ENCODE peak calls at places on chromosomes 13 and 19, in seven cellular contexts. E is hypothalamus; Q is activated CD4-positive, alpha-beta T cell treated with anti-CD3 and anti-CD28 coated beads, Interleukin-2, amount 10 ng/mL, durations not matched to agents 7 days and 5 days; S is AG09309; M is AG08396; W is AG08395; B is sciatic nerve. O is an unnamed sample.

GRCh38 chr13:113579686-113580085 is 4.9 kb upstream of the TFDP1 start:
- DNase-seq in M (no peak), W (no peak), S (no peak), B (no peak), Q (no peak), E (no peak), O (no peak)

GRCh38 chr13:87570669-87571068 is 100.5 kb upstream of the SLITRK5 start:
- DNase-seq in W (no peak), B (no peak), M (no peak), Q (no peak), E (no peak), S (no peak), O (no peak)

GRCh38 chr19:42271045-42271419 is 2.0 kb downstream of the CIC start:
- DNase-seq in E (no peak), W (no peak), B (no peak), S (no peak), Q (no peak), M (no peak), O (no peak)

GRCh38 chr19:41205995-41206394 is 13.0 kb downstream of the CYP2S1 start:
- DNase-seq in Q (no peak), E (no peak), M (no peak), W (no peak), S (no peak), B (no peak), O (no peak)

GRCh38 chr13:30394798-30395191 is 27.5 kb upstream of the UBE2L5 start:
- DNase-seq in S (no peak), W (no peak), Q (peak), M (no peak), B (no peak), E (no peak), O (peak)

GRCh38 chr19:33470040-33470330 is 51.6 kb downstream of the PEPD start:
- DNase-seq in Q (no peak), W (no peak), B (peak), E (no peak), M (no peak), S (no peak), O (no peak)

GRCh38 chr19:18173572-18174294 is at the start of gene IFI30:
- DNase-seq in W (peak), Q (peak), E (no peak), M (peak), S (no peak), B (peak), O (peak)

GRCh38 chr13:113367771-113368170 is 3.8 kb upstream of the GRTP1 start:
- DNase-seq in M (no peak), S (no peak), B (no peak), E (no peak), W (no peak), Q (no peak), O (no peak)

GRCh38 chr13:30119476-30119875 is 187.9 kb downstream of the KATNAL1 start:
- DNase-seq in M (peak), W (peak), S (peak), E (no peak), Q (peak), B (no peak), O (no peak)

GRCh38 chr13:43472344-43472743 is 314.4 kb downstream of the ENOX1 start:
- DNase-seq in B (no peak), E (no peak), S (no peak), W (peak), Q (no peak), M (no peak), O (no peak)

GRCh38 chr13:79581870-79582315 is 100.9 kb downstream of the NDFIP2 start:
- DNase-seq in Q (no peak), E (no peak), M (no peak), S (no peak), W (peak), B (no peak), O (no peak)

GRCh38 chr13:109568273-109568900 is 218.0 kb downstream of the IRS2 start:
- DNase-seq in S (no peak), E (no peak), B (no peak), M (no peak), Q (no peak), W (peak), O (no peak)

GRCh38 chr19:4916292-4917082 is 7.2 kb downstream of the UHRF1 start:
- DNase-seq in E (no peak), B (no peak), Q (peak), W (no peak), S (no peak), M (no peak), O (peak)

GRCh38 chr13:82506805-82507404 is 1375.4 kb downstream of the SLITRK1 start:
- DNase-seq in S (no peak), B (no peak), Q (no peak), M (no peak), W (no peak), E (no peak), O (no peak)

GRCh38 chr13:74026753-74027152 is 107.5 kb downstream of the KLF12 start:
- DNase-seq in Q (peak), S (no peak), B (no peak), W (no peak), E (no peak), M (no peak), O (peak)

GRCh38 chr13:100650321-100650720 is 24.3 kb downstream of the TMTC4 start:
- DNase-seq in W (no peak), Q (no peak), S (no peak), B (no peak), M (no peak), E (peak), O (no peak)

GRCh38 chr19:12723643-12724426 is at the start of gene TNPO2:
- DNase-seq in Q (peak), W (peak), S (no peak), B (no peak), E (peak), M (peak), O (peak)

GRCh38 chr19:10797541-10798256 is 38.3 kb downstream of the TMED1 start:
- DNase-seq in Q (peak), M (no peak), B (no peak), S (no peak), W (no peak), E (no peak), O (peak)

GRCh38 chr13:53250272-53250875 is 221.8 kb downstream of the OLFM4 start:
- DNase-seq in S (peak), Q (peak), W (peak), E (no peak), B (no peak), M (peak), O (peak)

GRCh38 chr19:41641879-41642485 is 15.1 kb upstream of the CEACAM4 start:
- DNase-seq in E (peak), M (peak), B (no peak), Q (peak), S (peak), W (peak), O (peak)

GRCh38 chr19:51294211-51294976 is 17.1 kb upstream of the IGLON5 start:
- DNase-seq in W (no peak), S (no peak), Q (no peak), E (no peak), M (no peak), B (no peak), O (no peak)

GRCh38 chr13:111620586-111620985 is 300.1 kb downstream of the TEX29 start:
- DNase-seq in M (no peak), W (no peak), S (no peak), B (no peak), Q (no peak), E (no peak), O (no peak)

GRCh38 chr19:16067205-16067938 is 8.9 kb upstream of the TPM4 start:
- DNase-seq in W (peak), Q (no peak), B (no peak), E (no peak), S (peak), M (peak), O (no peak)

GRCh38 chr13:60158321-60158801 is 5.4 kb downstream of the DIAPH3 start:
- DNase-seq in W (no peak), E (no peak), M (no peak), Q (no peak), B (no peak), S (no peak), O (no peak)

GRCh38 chr13:21113851-21114306 is 52.5 kb upstream of the LATS2 start:
- DNase-seq in B (no peak), W (no peak), E (no peak), M (no peak), S (no peak), Q (no peak), O (no peak)

GRCh38 chr13:50843256-50844043 is at the start of gene DLEU7:
- DNase-seq in B (peak), S (no peak), Q (no peak), M (no peak), W (no peak), E (no peak), O (peak)

GRCh38 chr13:45331981-45332830 is 8.8 kb downstream of the TPT1 start:
- DNase-seq in B (no peak), E (no peak), W (peak), S (peak), M (no peak), Q (no peak), O (no peak)

O was measured in germinal center.